ENCODE peak calls at places on chromosome X, in nine cellular contexts. Y, S, Z, L, M, I, J, U and C are unnamed samples.

GRCh38 chrX:13506574-13506973 is 62.8 kb upstream of the EGFL6 start:
- DNase-seq in Y (no peak), S (peak), Z (no peak), L (peak), M (peak), I (peak), J (no peak), U (peak), C (peak)

GRCh38 chrX:39327255-39327654 is 526.0 kb downstream of the MID1IP1 start:
- DNase-seq in Y (no peak), S (no peak), Z (no peak), L (no peak), M (no peak), I (no peak), J (no peak), U (no peak), C (no peak)

GRCh38 chrX:40284852-40285251 is 187.1 kb upstream of the BCOR start:
- DNase-seq in Y (no peak), S (no peak), Z (no peak), L (no peak), M (no peak), I (no peak), J (no peak), U (no peak), C (no peak)

GRCh38 chrX:153667931-153668396 is 5.6 kb downstream of the PNCK start:
- DNase-seq in Y (peak), S (peak), Z (peak), L (peak), M (peak), I (peak), J (peak), U (peak), C (peak)

GRCh38 chrX:19019996-19020395 is 36.1 kb upstream of the PHKA2 start:
- DNase-seq in Y (no peak), S (no peak), Z (no peak), L (no peak), M (no peak), I (no peak), J (no peak), U (no peak), C (no peak)

GRCh38 chrX:109783712-109784109 is 50.7 kb upstream of the ACSL4 start:
- DNase-seq in Y (no peak), S (no peak), Z (no peak), L (no peak), M (no peak), I (no peak), J (no peak), U (no peak), C (no peak)

GRCh38 chrX:136822337-136823095 is 41.8 kb upstream of the ARHGEF6 start:
- DNase-seq in Y (no peak), S (no peak), Z (no peak), L (no peak), M (no peak), I (no peak), J (no peak), U (no peak), C (no peak)

GRCh38 chrX:36983831-36984230 is 24.3 kb upstream of the FAM47C start:
- DNase-seq in Y (no peak), S (no peak), Z (no peak), L (no peak), M (no peak), I (no peak), J (no peak), U (no peak), C (no peak)

GRCh38 chrX:71118985-71119535 is 664 bp downstream of the MED12 start:
- DNase-seq in Y (no peak), S (no peak), Z (no peak), L (no peak), M (no peak), I (no peak), J (no peak), U (no peak), C (no peak)

GRCh38 chrX:25018682-25019081 is 2.9 kb upstream of the ARX start:
- DNase-seq in Y (no peak), S (no peak), Z (no peak), L (no peak), M (no peak), I (no peak), J (no peak), U (no peak), C (no peak)

GRCh38 chrX:129755779-129756650 is 17.2 kb downstream of the XPNPEP2 start:
- DNase-seq in Y (peak), S (no peak), Z (no peak), L (no peak), M (peak), I (no peak), J (no peak), U (peak), C (no peak)

GRCh38 chrX:1389993-1390285 is 2.0 kb downstream of the SLC25A6 start:
- DNase-seq in Y (no peak), S (no peak), Z (no peak), L (no peak), M (no peak), I (no peak), J (no peak), U (no peak), C (peak)

GRCh38 chrX:49174723-49175122 is 3.0 kb downstream of the PLP2 start:
- DNase-seq in Y (no peak), S (no peak), Z (no peak), L (no peak), M (no peak), I (no peak), J (no peak), U (no peak), C (no peak)

GRCh38 chrX:38939067-38939466 is 137.8 kb downstream of the MID1IP1 start:
- DNase-seq in Y (no peak), S (no peak), Z (no peak), L (no peak), M (no peak), I (no peak), J (no peak), U (no peak), C (no peak)

GRCh38 chrX:103688949-103689348 is 2.5 kb upstream of the MORF4L2 start:
- DNase-seq in Y (no peak), S (peak), Z (no peak), L (peak), M (no peak), I (no peak), J (no peak), U (no peak), C (no peak)

GRCh38 chrX:153521034-153521433 is 3.6 kb downstream of the ATP2B3 start:
- DNase-seq in Y (no peak), S (no peak), Z (no peak), L (no peak), M (no peak), I (no peak), J (no peak), U (no peak), C (no peak)

GRCh38 chrX:150690126-150690525 is 3.1 kb upstream of the MTMR1 start:
- DNase-seq in Y (no peak), S (no peak), Z (no peak), L (no peak), M (no peak), I (peak), J (no peak), U (peak), C (no peak)

GRCh38 chrX:140432328-140433025 is 72.4 kb downstream of the SOX3 start:
- DNase-seq in Y (no peak), S (no peak), Z (no peak), L (no peak), M (no peak), I (no peak), J (no peak), U (no peak), C (no peak)

GRCh38 chrX:10099411-10099810 is 57.4 kb upstream of the CLCN4 start:
- DNase-seq in Y (no peak), S (no peak), Z (no peak), L (no peak), M (no peak), I (no peak), J (no peak), U (no peak), C (no peak)

GRCh38 chrX:9899640-9900075 is 67.5 kb upstream of the CLDN34 start:
- DNase-seq in Y (no peak), S (no peak), Z (no peak), L (no peak), M (no peak), I (no peak), J (no peak), U (no peak), C (no peak)

GRCh38 chrX:24241822-24242648 is 71.8 kb downstream of the SUPT20HL2 start:
- DNase-seq in Y (no peak), S (peak), Z (no peak), L (peak), M (peak), I (peak), J (no peak), U (no peak), C (no peak)

GRCh38 chrX:960821-961220 is 251.6 kb downstream of the CRLF2 start:
- DNase-seq in Y (no peak), S (no peak), Z (no peak), L (no peak), M (no peak), I (no peak), J (no peak), U (no peak), C (no peak)

GRCh38 chrX:130170752-130171445 is 863 bp upstream of the RAB33A start:
- DNase-seq in Y (peak), S (peak), Z (peak), L (no peak), M (peak), I (peak), J (peak), U (peak), C (peak)

GRCh38 chrX:8179653-8180052 is 8.6 kb upstream of the VCX2 start:
- DNase-seq in Y (no peak), S (peak), Z (no peak), L (no peak), M (peak), I (no peak), J (no peak), U (no peak), C (no peak)

GRCh38 chrX:24245201-24245600 is 68.7 kb downstream of the SUPT20HL2 start:
- DNase-seq in Y (no peak), S (no peak), Z (no peak), L (no peak), M (peak), I (peak), J (no peak), U (no peak), C (no peak)

GRCh38 chrX:150548684-150549083 is 19.7 kb upstream of the MTM1 start:
- DNase-seq in Y (no peak), S (no peak), Z (no peak), L (no peak), M (no peak), I (no peak), J (no peak), U (no peak), C (no peak)

GRCh38 chrX:22652596-22652995 is 347.2 kb upstream of the DDX53 start:
- DNase-seq in Y (peak), S (no peak), Z (no peak), L (peak), M (peak), I (peak), J (no peak), U (no peak), C (no peak)

GRCh38 chrX:10239611-10240064 is 82.9 kb downstream of the CLCN4 start:
- DNase-seq in Y (no peak), S (no peak), Z (no peak), L (no peak), M (no peak), I (peak), J (no peak), U (no peak), C (no peak)

GRCh38 chrX:11579856-11580595 is 85.7 kb downstream of the ARHGAP6 start:
- DNase-seq in Y (no peak), S (peak), Z (no peak), L (no peak), M (no peak), I (no peak), J (no peak), U (no peak), C (no peak)

GRCh38 chrX:13900351-13900750 is 83.5 kb upstream of the GPM6B start:
- DNase-seq in Y (no peak), S (no peak), Z (no peak), L (no peak), M (no peak), I (no peak), J (no peak), U (no peak), C (no peak)

GRCh38 chrX:4735299-4735698 is 1021.9 kb upstream of the PRKX start:
- DNase-seq in Y (no peak), S (no peak), Z (no peak), L (no peak), M (no peak), I (no peak), J (no peak), U (no peak), C (no peak)

GRCh38 chrX:39613508-39613921 is 484.2 kb downstream of the BCOR start:
- DNase-seq in Y (peak), S (peak), Z (no peak), L (no peak), M (peak), I (peak), J (peak), U (no peak), C (peak)

GRCh38 chrX:46820391-46821100 is 16.3 kb upstream of the RP2 start:
- DNase-seq in Y (no peak), S (no peak), Z (no peak), L (no peak), M (no peak), I (no peak), J (no peak), U (no peak), C (no peak)

GRCh38 chrX:50871922-50872453 is 38.5 kb upstream of the BMP15 start:
- DNase-seq in Y (no peak), S (no peak), Z (no peak), L (no peak), M (no peak), I (no peak), J (no peak), U (no peak), C (no peak)

GRCh38 chrX:132748909-132749308 is 209.5 kb downstream of the HS6ST2 start:
- DNase-seq in Y (peak), S (no peak), Z (no peak), L (no peak), M (no peak), I (no peak), J (no peak), U (no peak), C (no peak)

GRCh38 chrX:131816551-131817136 is 206.5 kb upstream of the STK26 start:
- DNase-seq in Y (no peak), S (no peak), Z (no peak), L (no peak), M (no peak), I (no peak), J (peak), U (peak), C (peak)

GRCh38 chrX:39752820-39753219 is 344.9 kb downstream of the BCOR start:
- DNase-seq in Y (no peak), S (peak), Z (no peak), L (no peak), M (no peak), I (peak), J (no peak), U (no peak), C (no peak)

GRCh38 chrX:134181261-134181660 is 55.7 kb upstream of the CCDC160 start:
- DNase-seq in Y (no peak), S (no peak), Z (no peak), L (no peak), M (peak), I (no peak), J (no peak), U (no peak), C (no peak)